ENCODE peak calls at places on chromosomes 6 and 20, in four cellular contexts. C is activated CD4-positive, alpha-beta memory T cell treated with anti-CD3 and anti-CD28 coated beads for 36 hours; P is foreskin melanocyte; L is A172. Z is an unnamed sample.
A peak's percentile ranks its signal among the peaks of the same experiment; 100 is the strongest.

GRCh38 chr6:15512126-15512525 is 150.7 kb downstream of the DTNBP1 start:
- DNase-seq in C (no peak), P (no peak), L (no peak), Z (peak; percentile 40)

GRCh38 chr20:59948828-59949720 is 8.9 kb downstream of the FAM217B start:
- DNase-seq in C (peak; percentile 27), P (peak; percentile 46), L (peak; percentile 47), Z (peak; percentile 38)

GRCh38 chr20:21184810-21185209 is 58.9 kb downstream of the KIZ start:
- DNase-seq in C (no peak), P (no peak), L (no peak), Z (peak; percentile 3)

GRCh38 chr20:10793741-10794140 is 119.9 kb upstream of the JAG1 start:
- DNase-seq in C (no peak), P (no peak), L (no peak), Z (no peak)

GRCh38 chr20:64084209-64085152 is at the start of gene LKAAEAR1:
- DNase-seq in C (no peak), P (no peak), L (no peak), Z (no peak)

GRCh38 chr20:44819936-44820335 is 9.6 kb upstream of the RIMS4 start:
- DNase-seq in C (no peak), P (no peak), L (no peak), Z (no peak)

GRCh38 chr20:1720845-1721475 is 63.4 kb upstream of the SIRPG start:
- DNase-seq in C (no peak), P (no peak), L (no peak), Z (no peak)

GRCh38 chr6:88586371-88587157 is 376.9 kb downstream of the RNGTT start:
- DNase-seq in C (no peak), P (no peak), L (no peak), Z (peak; percentile 5)

GRCh38 chr20:33477386-33478234 is 12.3 kb upstream of the CBFA2T2 start:
- DNase-seq in C (no peak), P (no peak), L (no peak), Z (no peak)

Z was measured in Daoy.